ENCODE peak calls at places on chromosome 21, in nine cellular contexts. U is brain pericyte; Y is neural crest cell; E is T47D; H is NCI-H510A; V is stimulated activated CD4-positive, alpha-beta T cell treated with anti-CD3 and anti-CD28 coated beads, TNF-alpha, amount 100 ng/mL, for 48 hours; W is left lung; C is G401; Q is NCI-H774. M is an unnamed sample.

GRCh38 chr21:42534901-42535378 is 21.3 kb downstream of the SLC37A1 start:
- DNase-seq in U (no peak), Y (no peak), E (no peak), H (no peak), V (no peak), W (no peak), C (no peak), Q (no peak), M (no peak)

GRCh38 chr21:15895142-15896106 is 165.6 kb downstream of the USP25 start:
- DNase-seq in U (no peak), Y (no peak), E (no peak), H (no peak), V (no peak), W (no peak), C (no peak), Q (no peak), M (no peak)

GRCh38 chr21:30116474-30116873 is 50.1 kb downstream of the CLDN17 start:
- DNase-seq in U (no peak), Y (no peak), E (no peak), H (no peak), V (no peak), W (no peak), C (no peak), Q (no peak), M (no peak)

GRCh38 chr21:41763996-41764395 is 2.9 kb downstream of the RIPK4 start:
- DNase-seq in U (no peak), Y (no peak), E (no peak), H (no peak), V (no peak), W (no peak), C (no peak), Q (no peak), M (no peak)

GRCh38 chr21:32048353-32048752 is 175.5 kb downstream of the HUNK start:
- DNase-seq in U (no peak), Y (no peak), E (no peak), H (no peak), V (no peak), W (no peak), C (no peak), Q (no peak), M (no peak)

GRCh38 chr21:38027901-38028300 is 111.6 kb upstream of the KCNJ6 start:
- DNase-seq in U (no peak), Y (no peak), E (no peak), H (no peak), V (no peak), W (no peak), C (no peak), Q (no peak), M (no peak)

GRCh38 chr21:32096411-32096810 is 182.4 kb downstream of the MIS18A start:
- DNase-seq in U (no peak), Y (peak; percentile 35), E (peak; percentile 67), H (peak; percentile 21), V (no peak), W (no peak), C (peak; percentile 9), Q (no peak), M (no peak)

GRCh38 chr21:44800103-44800502 is 1.5 kb downstream of the UBE2G2 start:
- DNase-seq in U (no peak), Y (no peak), E (peak; percentile 77), H (no peak), V (no peak), W (no peak), C (peak; percentile 56), Q (no peak), M (peak; percentile 69)

M was measured in HL-60.